ENCODE peak calls at places on chromosome 9, in eight cellular contexts. S, Q, J, A, P, X, M and U are unnamed samples.

GRCh38 chr9:121725008-121725795 is 73.8 kb downstream of the DAB2IP start:
- DNase-seq in A (peak; percentile 100), J (peak; percentile 83), M (peak; percentile 99), S (peak; percentile 95), P (peak; percentile 99), X (peak; percentile 97), Q (no peak), U (peak; percentile 99)

GRCh38 chr9:94514722-94515121 is 40.2 kb upstream of the PCAT7 start:
- DNase-seq in Q (no peak), M (no peak), X (no peak), J (no peak), S (no peak), P (no peak), A (no peak), U (no peak)

GRCh38 chr9:105901514-105902109 is 207.3 kb downstream of the TMEM38B start:
- DNase-seq in X (no peak), S (peak; percentile 24), M (no peak), Q (peak; percentile 52), A (peak; percentile 3), P (peak; percentile 17), J (no peak), U (peak; percentile 25)

GRCh38 chr9:121765021-121765950 is 113.9 kb downstream of the DAB2IP start:
- DNase-seq in Q (peak; percentile 31), X (peak; percentile 34), S (no peak), P (peak; percentile 54), A (peak; percentile 63), J (no peak), M (peak; percentile 36), U (peak; percentile 59)

GRCh38 chr9:97313243-97313642 is 5.8 kb downstream of the CCDC180 start:
- DNase-seq in M (no peak), A (no peak), Q (no peak), S (no peak), X (no peak), P (no peak), J (no peak), U (no peak)

GRCh38 chr9:136543830-136544548 is 1.9 kb downstream of the NOTCH1 start:
- DNase-seq in J (peak; percentile 82), X (no peak), Q (no peak), P (no peak), A (no peak), M (no peak), S (no peak), U (no peak)

GRCh38 chr9:109498195-109499060 is at the start of gene PTPN3:
- DNase-seq in J (peak; percentile 50), A (no peak), P (no peak), Q (peak; percentile 22), X (no peak), S (no peak), M (no peak), U (no peak)

GRCh38 chr9:70135176-70135575 is 91.5 kb downstream of the MAMDC2 start:
- DNase-seq in A (no peak), X (no peak), P (no peak), J (no peak), M (no peak), Q (no peak), S (no peak), U (no peak)

GRCh38 chr9:124645274-124645673 is 125.8 kb downstream of the NR6A1 start:
- DNase-seq in M (no peak), X (no peak), J (no peak), Q (no peak), S (no peak), P (no peak), A (no peak), U (no peak)

GRCh38 chr9:4293293-4293931 is 6.5 kb downstream of the GLIS3 start:
- DNase-seq in M (peak; percentile 97), X (peak; percentile 95), J (no peak), A (peak; percentile 97), S (peak; percentile 97), Q (peak; percentile 95), P (peak; percentile 97), U (peak; percentile 98)

GRCh38 chr9:84966876-84967830 is 297.6 kb downstream of the NTRK2 start:
- DNase-seq in M (no peak), A (no peak), P (no peak), Q (no peak), S (no peak), X (no peak), J (no peak), U (no peak)

GRCh38 chr9:8346291-8346690 is 546.7 kb upstream of the DMAC1 start:
- DNase-seq in P (peak; percentile 18), J (no peak), Q (no peak), S (peak; percentile 79), X (no peak), A (peak; percentile 2), M (peak; percentile 67), U (peak; percentile 45)

GRCh38 chr9:2875218-2875977 is 31.5 kb upstream of the PUM3 start:
- DNase-seq in M (no peak), J (no peak), P (no peak), X (no peak), S (no peak), A (no peak), Q (no peak), U (no peak)

GRCh38 chr9:111730937-111731567 is 63.7 kb downstream of the SHOC1 start:
- DNase-seq in Q (peak; percentile 16), M (peak; percentile 93), A (peak; percentile 33), J (no peak), S (peak; percentile 40), X (no peak), P (peak; percentile 83), U (peak; percentile 76)

GRCh38 chr9:136015656-136016055 is 54.5 kb upstream of the UBAC1 start:
- DNase-seq in P (no peak), A (no peak), J (no peak), M (no peak), X (no peak), S (no peak), Q (no peak), U (no peak)

DNA sequence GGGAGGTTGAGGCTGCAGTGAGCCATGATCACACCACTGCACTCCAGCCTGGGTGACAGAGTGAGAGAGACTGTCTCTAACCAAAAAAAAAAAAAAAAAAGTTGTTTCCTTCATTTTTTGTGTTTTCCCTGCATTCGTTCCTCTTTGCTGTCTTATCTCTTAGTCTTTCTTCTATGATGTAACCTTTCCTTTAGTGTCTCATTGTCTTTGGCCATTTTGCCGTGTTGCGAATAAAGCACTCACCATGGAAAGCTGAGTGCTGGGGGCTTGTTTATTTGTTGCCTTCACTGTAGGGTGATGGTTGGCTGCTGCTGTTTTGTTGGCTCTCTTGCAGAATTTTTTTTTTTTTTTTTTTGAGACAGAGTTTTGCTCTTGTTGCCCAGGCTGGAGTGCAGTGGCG is 7.6 kb downstream of the EHMT1 start:
- DNase-seq in A (no peak), Q (no peak), X (no peak), M (no peak), P (no peak), S (no peak), J (no peak), U (no peak)
- H3K4me3 ChIP-seq in A (no peak overlapping the region), Q (no peak overlapping the region), X (no peak overlapping the region), M (no peak overlapping the region), P (no peak overlapping the region), S (no peak overlapping the region), J (no peak overlapping the region), U (no peak overlapping the region)

DNA sequence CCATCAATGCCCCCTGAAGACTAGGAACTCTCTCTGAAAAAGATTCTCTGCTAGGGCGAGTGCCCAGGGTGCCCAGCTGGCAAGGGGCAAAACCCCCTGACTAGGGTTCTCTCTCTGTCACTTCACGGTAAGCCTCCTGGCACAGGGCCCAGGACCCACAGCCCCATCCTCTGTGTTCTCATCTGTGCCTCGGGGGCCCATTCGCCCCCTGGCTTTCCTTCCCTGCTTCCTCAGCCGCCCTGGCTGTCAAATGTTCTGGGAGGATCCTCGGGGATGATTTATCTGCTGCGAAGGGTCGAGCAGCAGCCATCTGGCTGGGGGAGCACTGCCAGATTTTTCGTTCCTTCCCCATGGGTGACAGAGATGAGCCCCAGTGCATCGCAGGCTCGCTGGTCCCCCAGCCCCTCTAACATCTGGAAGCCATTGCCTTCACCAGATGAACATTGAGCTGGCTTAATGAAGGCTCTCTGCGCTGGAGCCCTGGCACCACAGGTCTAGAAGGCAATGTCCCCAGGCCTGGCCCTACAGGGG is 24.2 kb downstream of the HMCN2 start:
- DNase-seq in S (no peak), Q (no peak), A (no peak), P (no peak), M (no peak), X (no peak), J (no peak), U (no peak)
- TF ChIP-seq CTCF in S (no peak), Q (no peak), A (no peak), P (no peak), M (no peak), X (no peak), J (no peak), U (no peak)

GRCh38 chr9:134640491-134641172 is 971 bp upstream of the COL5A1 start:
- DNase-seq in Q (no peak), X (no peak), A (no peak), S (no peak), M (peak; percentile 33), J (no peak), P (peak; percentile 13), U (no peak)

GRCh38 chr9:134641989-134642384 is 384 bp downstream of the COL5A1 start:
- DNase-seq in Q (no peak), J (no peak), P (no peak), S (no peak), M (no peak), X (no peak), A (no peak), U (no peak)

GRCh38 chr9:134639994-134640393 is 1.6 kb upstream of the COL5A1 start:
- DNase-seq in A (no peak), Q (no peak), X (no peak), S (no peak), M (no peak), P (no peak), J (no peak), U (no peak)

GRCh38 chr9:134642385-134643181 is 980 bp downstream of the COL5A1 start:
- DNase-seq in Q (peak; percentile 44), P (peak; percentile 84), J (peak; percentile 63), X (peak; percentile 63), S (peak; percentile 60), A (peak; percentile 91), M (peak; percentile 89), U (peak; percentile 93)

DNA sequence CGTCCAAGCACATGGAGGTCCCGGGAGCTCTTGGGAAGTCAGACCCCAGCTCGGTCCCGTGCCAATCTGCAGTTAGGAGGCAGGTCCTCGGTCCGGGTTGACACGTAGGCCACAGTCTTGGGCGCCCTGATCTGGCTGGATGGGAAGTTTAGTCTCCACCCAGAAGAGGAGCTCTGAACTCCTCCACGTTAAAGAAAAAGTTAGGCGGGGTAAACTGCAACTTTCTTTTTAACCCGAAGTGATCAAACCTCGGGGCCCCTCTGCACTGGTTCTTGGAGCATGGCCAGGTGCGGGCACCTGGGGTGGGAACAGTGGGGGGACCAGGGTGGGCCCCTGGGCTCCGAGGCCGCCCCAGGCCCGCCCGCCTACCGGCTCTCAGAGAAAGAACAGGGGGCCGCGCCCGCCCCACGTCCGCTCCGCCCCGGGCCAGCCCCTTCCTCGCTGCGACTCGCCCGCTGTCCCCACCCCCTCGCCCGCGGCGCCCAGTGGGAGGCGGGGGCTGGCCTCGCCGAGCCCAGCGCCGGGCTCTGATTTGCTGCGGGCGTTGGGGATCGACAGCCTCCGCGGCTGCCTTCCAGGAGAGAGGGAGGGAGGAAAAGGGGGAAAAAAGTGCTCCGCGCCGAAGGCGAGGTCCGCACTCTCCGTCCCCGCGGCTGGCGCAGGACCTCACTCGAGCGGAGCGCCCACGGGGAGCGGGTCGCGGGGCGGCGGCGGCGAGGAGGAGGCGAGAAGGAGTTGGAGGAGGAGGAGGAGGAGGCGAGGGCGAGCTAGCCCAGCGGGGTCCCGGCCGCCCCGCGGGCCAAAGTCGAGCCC is at the start of gene COL5A1:
- DNase-seq in J (peak; percentile 79), S (peak; percentile 87), A (peak; percentile 91), Q (peak; percentile 84), X (peak; percentile 64), P (peak; percentile 92), M (peak; percentile 91), U (peak; percentile 84)
- H3K4me3 ChIP-seq in J (peak within 1 kb of the TSS; percentile 58), S (peak within 1 kb of the TSS; percentile 96), A (peak within 1 kb of the TSS; percentile 84), Q (peak within 1 kb of the TSS; percentile 73), X (peak within 1 kb of the TSS; percentile 76), P (peak within 1 kb of the TSS; percentile 85), M (peak within 1 kb of the TSS; percentile 96), U (peak within 1 kb of the TSS; percentile 80)

GRCh38 chr9:83649080-83649479 is 26.1 kb downstream of the IDNK start:
- DNase-seq in A (peak; percentile 28), M (peak; percentile 48), P (peak; percentile 51), S (peak; percentile 40), Q (peak; percentile 63), X (no peak), J (peak; percentile 87), U (peak; percentile 44)
- TF ChIP-seq CTCF in A (peak; percentile 71), M (peak; percentile 84), P (peak; percentile 76), S (peak; percentile 85), Q (peak; percentile 77), X (peak; percentile 84), J (no peak), U (peak; percentile 77)